ENCODE peak calls at places on chromosome 20, in four cellular contexts. V, T, L and S are unnamed samples.

GRCh38 chr20:57737349-57737748 is 27.5 kb upstream of the PMEPA1 start:
- DNase-seq in V (no peak), T (no peak), L (no peak), S (no peak)

GRCh38 chr20:17747431-17747846 is 47.7 kb downstream of the BANF2 start:
- DNase-seq in V (peak), T (no peak), L (peak), S (no peak)

GRCh38 chr20:32203556-32204484 is 3.7 kb downstream of the PLAGL2 start:
- DNase-seq in V (no peak), T (no peak), L (no peak), S (no peak)

GRCh38 chr20:22838001-22838400 is 197.1 kb upstream of the SSTR4 start:
- DNase-seq in V (no peak), T (no peak), L (no peak), S (no peak)

GRCh38 chr20:23152308-23152892 is 66.3 kb upstream of the CD93 start:
- DNase-seq in V (peak), T (peak), L (no peak), S (no peak)

GRCh38 chr20:57048027-57048869 is 218.2 kb downstream of the BMP7 start:
- DNase-seq in V (peak), T (peak), L (peak), S (peak)

GRCh38 chr20:5545381-5545941 is 204.7 kb upstream of the SHLD1 start:
- DNase-seq in V (no peak), T (no peak), L (no peak), S (no peak)

GRCh38 chr20:1773816-1774215 is 116.2 kb upstream of the SIRPG start:
- DNase-seq in V (no peak), T (no peak), L (no peak), S (no peak)

GRCh38 chr20:824916-825315 is 8.6 kb upstream of the FAM110A start:
- DNase-seq in V (no peak), T (no peak), L (no peak), S (no peak)

GRCh38 chr20:4110885-4111284 is 95.5 kb upstream of the RNF24 start:
- DNase-seq in V (no peak), T (no peak), L (no peak), S (no peak)

GRCh38 chr20:41176711-41177552 is 39.6 kb downstream of the PLCG1 start:
- DNase-seq in V (no peak), T (no peak), L (no peak), S (peak)

GRCh38 chr20:4592316-4593148 is 129.2 kb upstream of the PRND start:
- DNase-seq in V (peak), T (peak), L (peak), S (peak)

GRCh38 chr20:37152284-37152683 is 26.8 kb upstream of the RPN2 start:
- DNase-seq in V (peak), T (no peak), L (no peak), S (no peak)

GRCh38 chr20:25538838-25539665 is 46.3 kb downstream of the NINL start:
- DNase-seq in V (peak), T (no peak), L (no peak), S (no peak)

GRCh38 chr20:57867181-57867803 is 157.5 kb upstream of the PMEPA1 start:
- DNase-seq in V (no peak), T (no peak), L (no peak), S (no peak)

GRCh38 chr20:51382986-51383821 is 159.3 kb downstream of the NFATC2 start:
- DNase-seq in V (no peak), T (no peak), L (no peak), S (no peak)

GRCh38 chr20:41425180-41425884 is 58.7 kb upstream of the EMILIN3 start:
- DNase-seq in V (peak), T (peak), L (no peak), S (no peak)

GRCh38 chr20:57649617-57650015 is 29.4 kb upstream of the ZBP1 start:
- DNase-seq in V (no peak), T (no peak), L (no peak), S (no peak)

GRCh38 chr20:36792422-36792821 is 18.9 kb upstream of the DSN1 start:
- DNase-seq in V (peak), T (peak), L (peak), S (peak)

GRCh38 chr20:461254-462198 is 807 bp downstream of the TBC1D20 start:
- DNase-seq in V (no peak), T (no peak), L (peak), S (peak)

GRCh38 chr20:36547186-36548005 is 6.1 kb downstream of the MYL9 start:
- DNase-seq in V (no peak), T (no peak), L (no peak), S (no peak)

GRCh38 chr20:1803216-1804128 is 91.7 kb upstream of the SIRPA start:
- DNase-seq in V (no peak), T (no peak), L (no peak), S (peak)

GRCh38 chr20:47389867-47390347 is 33.4 kb upstream of the ZMYND8 start:
- DNase-seq in V (no peak), T (no peak), L (peak), S (no peak)
- TF ChIP-seq NR3C1 in V (no peak), T (no peak), L (no peak), S (no peak)

DNA sequence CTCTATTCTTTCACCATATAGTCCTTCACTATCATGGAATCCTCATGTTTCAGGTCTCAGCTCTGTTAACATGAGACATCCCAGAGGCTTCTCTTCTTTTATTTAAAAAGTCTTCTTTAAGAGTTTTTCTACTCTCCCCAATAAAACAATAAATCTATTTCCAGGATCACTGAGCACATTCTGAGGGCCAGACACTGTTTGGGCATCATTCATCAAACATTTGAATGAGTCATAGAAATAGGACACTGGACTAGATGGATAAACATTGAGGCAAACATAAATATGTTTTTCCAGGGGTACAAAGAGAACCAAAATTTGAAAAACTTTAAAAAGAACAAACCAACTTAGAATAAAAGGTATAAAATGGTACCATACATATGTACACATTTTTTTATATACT is 554.4 kb downstream of the KIF16B start:
- DNase-seq in V (no peak), T (no peak), L (no peak), S (no peak)
- TF ChIP-seq MAX in V (no peak), T (no peak), L (no peak), S (no peak)

GRCh38 chr20:53712212-53712977 is 118.8 kb upstream of the ZNF217 start:
- DNase-seq in V (peak), T (no peak), L (no peak), S (peak)
- TF ChIP-seq NR3C1 in V (no peak), T (no peak), L (no peak), S (no peak)

GRCh38 chr20:59055302-59055701 is 12.7 kb upstream of the PRELID3B start:
- DNase-seq in V (no peak), T (no peak), L (no peak), S (no peak)
- TF ChIP-seq MAX in V (no peak), T (no peak), L (no peak), S (no peak)

DNA sequence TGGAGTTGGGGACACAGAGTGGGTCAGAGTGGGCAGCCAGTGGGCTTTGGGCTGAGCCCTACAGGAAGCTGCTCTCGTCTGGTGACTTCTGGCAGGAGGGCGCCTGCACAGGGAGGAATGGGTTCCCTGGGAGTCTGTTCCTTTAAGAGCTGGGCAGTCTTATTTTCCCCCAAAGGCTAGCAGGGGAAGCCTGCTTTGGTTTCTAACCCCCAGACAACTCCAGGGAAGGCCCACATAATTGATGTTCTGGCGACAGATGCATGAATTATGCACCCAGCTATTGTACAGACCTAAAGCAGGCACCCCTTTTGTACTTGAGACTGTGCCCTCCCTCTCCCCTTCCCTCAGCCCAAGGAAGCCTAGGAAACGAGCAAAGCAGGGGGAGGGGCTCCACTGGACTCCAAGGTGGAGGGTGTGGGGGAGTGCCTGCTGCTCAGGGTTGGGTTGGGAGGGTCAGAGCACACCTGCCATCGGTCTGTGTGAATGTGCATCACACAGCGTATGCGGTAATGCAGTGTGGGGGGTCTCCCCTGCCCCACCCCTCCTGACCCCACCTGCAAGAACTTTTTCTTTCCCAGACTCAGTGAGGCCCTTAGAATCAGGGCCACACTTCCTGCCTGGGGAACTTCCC is 102.1 kb downstream of the KCNB1 start:
- DNase-seq in V (no peak), T (no peak), L (no peak), S (peak)
- TF ChIP-seq NR3C1 in V (no peak), T (no peak), L (no peak), S (no peak)

GRCh38 chr20:63959699-63960075 is 3.5 kb upstream of the UCKL1 start:
- DNase-seq in V (no peak), T (no peak), L (no peak), S (no peak)

GRCh38 chr20:63958964-63959698 is 2.9 kb upstream of the UCKL1 start:
- DNase-seq in V (no peak), T (no peak), L (no peak), S (no peak)

GRCh38 chr20:63957004-63957689 is 931 bp upstream of the UCKL1 start:
- DNase-seq in V (peak), T (peak), L (peak), S (peak)

GRCh38 chr20:63957690-63958441 is 1.6 kb upstream of the UCKL1 start:
- DNase-seq in V (peak), T (peak), L (no peak), S (peak)

GRCh38 chr20:63958471-63958870 is 2.3 kb upstream of the UCKL1 start:
- DNase-seq in V (no peak), T (no peak), L (no peak), S (no peak)
- TF ChIP-seq MAX in V (no peak), T (no peak), L (no peak), S (no peak)

GRCh38 chr20:50360218-50360672 is 149.9 kb upstream of the PTPN1 start:
- DNase-seq in V (no peak), T (no peak), L (no peak), S (no peak)
- TF ChIP-seq NR3C1 in V (no peak), T (no peak), L (no peak), S (no peak)

DNA sequence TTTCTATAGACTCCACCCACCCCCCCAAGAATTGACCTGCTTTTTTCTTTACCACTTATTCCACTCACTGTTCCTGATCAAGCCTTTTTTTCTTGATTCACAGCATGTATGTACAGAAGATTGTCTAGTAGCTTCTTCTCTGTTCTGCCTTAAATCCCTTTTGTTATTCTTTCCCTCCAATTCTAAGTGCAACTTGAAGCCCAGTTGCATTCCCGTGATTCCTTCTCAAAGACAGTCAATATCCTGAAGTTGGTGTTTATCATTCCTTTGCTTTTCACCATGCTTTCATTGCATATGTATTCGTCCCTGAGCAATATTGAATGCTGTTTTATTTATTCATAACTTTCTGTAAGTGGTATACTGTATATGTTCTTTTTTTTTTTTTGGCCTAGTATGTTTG is 21.0 kb downstream of the XRN2 start:
- DNase-seq in V (no peak), T (no peak), L (no peak), S (no peak)
- TF ChIP-seq MAX in V (no peak), T (no peak), L (no peak), S (no peak)

DNA sequence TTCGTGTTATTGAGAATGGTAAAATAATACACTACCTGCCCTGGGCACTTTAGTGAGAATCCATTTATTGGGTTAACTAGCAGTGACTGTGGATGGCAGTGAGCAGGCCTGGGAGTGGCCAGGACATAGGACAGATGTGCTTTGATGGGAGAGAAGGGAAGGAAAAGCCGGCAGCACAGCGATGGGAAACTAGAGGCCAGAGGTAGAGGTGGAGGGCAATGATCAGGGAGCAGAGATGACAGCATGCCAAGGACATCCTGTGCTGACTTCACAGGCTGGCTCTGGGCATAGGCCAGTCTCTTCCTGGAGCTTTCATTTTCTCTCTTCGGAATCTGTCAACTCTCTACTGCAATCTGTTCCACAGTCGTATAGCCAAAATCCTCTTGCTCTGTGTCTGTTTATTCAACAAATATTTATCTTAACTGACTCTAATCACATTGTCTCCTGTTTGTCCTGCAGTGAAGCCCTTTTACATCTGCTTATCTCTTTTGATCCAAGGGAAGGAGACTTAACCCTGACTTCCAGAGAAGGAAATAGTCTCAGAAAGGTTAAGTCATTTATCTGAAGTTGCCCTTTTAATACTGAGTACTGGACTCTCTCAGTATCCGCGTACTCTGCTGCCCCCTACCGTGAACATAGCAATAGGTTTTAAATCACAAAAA is 18.4 kb upstream of the MMP24 start:
- DNase-seq in V (peak), T (peak), L (peak), S (peak)
- TF ChIP-seq NR3C1 in V (no peak), T (no peak), L (no peak), S (no peak)

GRCh38 chr20:49354673-49355072 is 76.8 kb upstream of the ZNFX1 start:
- DNase-seq in V (no peak), T (no peak), L (no peak), S (no peak)
- TF ChIP-seq MAX in V (no peak), T (no peak), L (no peak), S (no peak)